ENCODE peak calls at places on chromosomes 4 and X, in five cellular contexts. T is C1 segment of cervical spinal cord, U is breast epithelium, D is posterior vena cava, S is T47D. I is an unnamed sample.

GRCh38 chrX:77275392-77275791 is 171.8 kb upstream of the FGF16 start:
- DNase-seq in T (no peak), U (no peak), D (no peak), S (no peak), I (no peak)

GRCh38 chr4:184273166-184274147 is 55.8 kb upstream of the ENPP6 start:
- DNase-seq in T (no peak), U (no peak), D (no peak), S (no peak), I (no peak)

GRCh38 chr4:93829531-93830089 is 1.1 kb downstream of the ATOH1 start:
- DNase-seq in T (no peak), U (no peak), D (peak), S (no peak), I (no peak)

GRCh38 chrX:74383611-74384010 is 37.7 kb upstream of the SLC16A2 start:
- DNase-seq in T (peak), U (no peak), D (no peak), S (peak), I (no peak)

GRCh38 chr4:11565899-11566298 is 137.2 kb upstream of the HS3ST1 start:
- DNase-seq in T (no peak), U (no peak), D (no peak), S (no peak), I (no peak)

GRCh38 chr4:77347341-77347740 is 190.3 kb downstream of the CCNG2 start:
- DNase-seq in T (no peak), U (no peak), D (no peak), S (no peak), I (no peak)

GRCh38 chrX:7347465-7347864 is 199.5 kb upstream of the PUDP start:
- DNase-seq in T (no peak), U (no peak), D (no peak), S (no peak), I (no peak)

GRCh38 chr4:70518716-70519115 is 347 bp downstream of the AMTN start:
- DNase-seq in T (no peak), U (no peak), D (no peak), S (no peak), I (no peak)

GRCh38 chr4:159979351-159979750 is 876.5 kb downstream of the RAPGEF2 start:
- DNase-seq in T (no peak), U (no peak), D (no peak), S (no peak), I (no peak)

GRCh38 chrX:115068896-115069295 is 51.5 kb upstream of the IL13RA2 start:
- DNase-seq in T (no peak), U (no peak), D (peak), S (no peak), I (peak)

GRCh38 chrX:131626681-131627296 is 82.9 kb downstream of the OR13H1 start:
- DNase-seq in T (no peak), U (no peak), D (no peak), S (peak), I (no peak)

GRCh38 chr4:10015140-10015753 is 6.0 kb downstream of the SLC2A9 start:
- DNase-seq in T (peak), U (no peak), D (no peak), S (peak), I (no peak)

GRCh38 chr4:128524311-128524710 is 236.7 kb upstream of the PGRMC2 start:
- DNase-seq in T (no peak), U (no peak), D (peak), S (no peak), I (peak)

GRCh38 chrX:39752820-39753219 is 344.9 kb downstream of the BCOR start:
- DNase-seq in T (no peak), U (no peak), D (no peak), S (no peak), I (no peak)

GRCh38 chr4:122364700-122365404 is 14.0 kb upstream of the ADAD1 start:
- DNase-seq in T (no peak), U (no peak), D (peak), S (no peak), I (no peak)

GRCh38 chr4:131370846-131371245 is 1778.2 kb upstream of the PCDH10 start:
- DNase-seq in T (no peak), U (no peak), D (no peak), S (no peak), I (no peak)

GRCh38 chrX:45842916-45843315 is 642.2 kb upstream of the DIPK2B start:
- DNase-seq in T (no peak), U (no peak), D (no peak), S (no peak), I (no peak)

GRCh38 chr4:153547520-153547919 is 81.4 kb downstream of the TMEM131L start:
- DNase-seq in T (no peak), U (no peak), D (no peak), S (no peak), I (no peak)

GRCh38 chr4:43776371-43776770 is 672.2 kb downstream of the KCTD8 start:
- DNase-seq in T (no peak), U (no peak), D (no peak), S (no peak), I (no peak)

GRCh38 chr4:23897564-23898109 is 7.8 kb upstream of the PPARGC1A start:
- DNase-seq in T (no peak), U (no peak), D (no peak), S (no peak), I (no peak)

GRCh38 chrX:124211312-124211942 is 121.0 kb upstream of the TEX13D start:
- DNase-seq in T (no peak), U (no peak), D (no peak), S (no peak), I (no peak)